ENCODE peak calls at places on chromosome 12, in four cellular contexts. P is mammary epithelial cell, L is MM.1S, G is AG09309. H is an unnamed sample.

GRCh38 chr12:25249951-25250738 is 584 bp downstream of the KRAS start:
- DNase-seq in P (no peak), L (peak), G (no peak), H (peak)

GRCh38 chr12:75366629-75367028 is 24.3 kb upstream of the GLIPR1L2 start:
- DNase-seq in P (no peak), L (no peak), G (no peak), H (no peak)

GRCh38 chr12:82383930-82384513 is 25.7 kb downstream of the METTL25 start:
- DNase-seq in P (peak), L (no peak), G (no peak), H (no peak)

GRCh38 chr12:106681210-106681609 is 93.3 kb upstream of the RIC8B start:
- DNase-seq in P (no peak), L (no peak), G (no peak), H (no peak)

GRCh38 chr12:28550757-28551381 is 360.6 kb downstream of the CCDC91 start:
- DNase-seq in P (peak), L (no peak), G (peak), H (no peak)

GRCh38 chr12:24379493-24379892 is 430.0 kb upstream of the SOX5 start:
- DNase-seq in P (no peak), L (no peak), G (no peak), H (no peak)

GRCh38 chr12:123715151-123715676 is 3.1 kb downstream of the ATP6V0A2 start:
- DNase-seq in P (no peak), L (no peak), G (no peak), H (no peak)

GRCh38 chr12:6285063-6285477 is 25.4 kb upstream of the PLEKHG6 start:
- DNase-seq in P (peak), L (peak), G (peak), H (no peak)

GRCh38 chr12:132570635-132571034 is 39.7 kb downstream of the LRCOL1 start:
- DNase-seq in P (no peak), L (no peak), G (no peak), H (no peak)

GRCh38 chr12:65308601-65309071 is 30.2 kb downstream of the MSRB3 start:
- DNase-seq in P (peak), L (no peak), G (peak), H (no peak)

GRCh38 chr12:89353823-89354629 is 1.7 kb upstream of the DUSP6 start:
- DNase-seq in P (peak), L (peak), G (no peak), H (peak)

GRCh38 chr12:89357297-89357730 is 5.0 kb upstream of the DUSP6 start:
- DNase-seq in P (no peak), L (no peak), G (no peak), H (no peak)

GRCh38 chr12:89356069-89356665 is 3.9 kb upstream of the DUSP6 start:
- DNase-seq in P (no peak), L (no peak), G (no peak), H (no peak)

GRCh38 chr12:89354630-89354931 is 2.3 kb upstream of the DUSP6 start:
- DNase-seq in P (no peak), L (peak), G (no peak), H (no peak)

GRCh38 chr12:89355243-89356068 is 3.2 kb upstream of the DUSP6 start:
- DNase-seq in P (peak), L (no peak), G (no peak), H (no peak)
- TF ChIP-seq CTCF in P (peak), L (peak), G (no peak), H (no peak)

GRCh38 chr12:1103051-1103450 is 112.0 kb downstream of the ERC1 start:
- DNase-seq in P (no peak), L (no peak), G (no peak), H (no peak)
- TF ChIP-seq CTCF in P (no peak), L (no peak), G (no peak), H (no peak)

GRCh38 chr12:98955284-98955683 is 310.2 kb downstream of the APAF1 start:
- DNase-seq in P (peak), L (peak), G (no peak), H (no peak)
- TF ChIP-seq CTCF in P (peak), L (peak), G (peak), H (peak)

GRCh38 chr12:115785548-115785947 is 491.9 kb downstream of the MED13L start:
- DNase-seq in P (no peak), L (no peak), G (no peak), H (no peak)

GRCh38 chr12:115790526-115790925 is 487.0 kb downstream of the MED13L start:
- DNase-seq in P (no peak), L (no peak), G (no peak), H (no peak)

GRCh38 chr12:115794659-115795081 is 482.8 kb downstream of the MED13L start:
- DNase-seq in P (no peak), L (no peak), G (no peak), H (no peak)

DNA sequence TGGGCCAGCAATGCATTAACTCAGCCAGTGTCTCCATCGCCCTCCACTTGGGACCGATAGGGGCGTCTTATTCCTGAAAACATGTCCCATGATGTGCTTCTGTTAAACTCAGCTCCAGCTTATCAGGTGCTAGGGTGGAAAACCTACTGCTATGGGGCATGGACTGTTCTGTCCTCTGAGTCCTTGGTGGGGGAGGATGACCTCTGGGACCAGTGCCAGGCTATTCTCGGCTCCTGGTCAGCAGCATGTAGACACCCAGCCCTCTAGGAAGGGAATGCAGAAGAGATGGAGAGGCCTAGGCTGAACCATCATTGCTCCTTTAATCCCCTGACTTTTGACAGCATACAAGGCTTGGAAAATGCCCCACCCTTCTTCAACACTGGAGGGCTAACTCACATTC is 486.2 kb downstream of the MED13L start:
- DNase-seq in P (no peak), L (no peak), G (no peak), H (no peak)
- TF ChIP-seq CTCF in P (no peak), L (no peak), G (no peak), H (no peak)

GRCh38 chr12:124765571-124766489 is 97.8 kb downstream of the SCARB1 start:
- DNase-seq in P (no peak), L (no peak), G (no peak), H (no peak)

GRCh38 chr12:124763594-124763979 is 100.1 kb downstream of the SCARB1 start:
- DNase-seq in P (no peak), L (no peak), G (no peak), H (no peak)

GRCh38 chr12:124762791-124763593 is 100.7 kb downstream of the SCARB1 start:
- DNase-seq in P (peak), L (no peak), G (no peak), H (no peak)

GRCh38 chr12:124764870-124765570 is 98.6 kb downstream of the SCARB1 start:
- DNase-seq in P (peak), L (no peak), G (peak), H (no peak)

DNA sequence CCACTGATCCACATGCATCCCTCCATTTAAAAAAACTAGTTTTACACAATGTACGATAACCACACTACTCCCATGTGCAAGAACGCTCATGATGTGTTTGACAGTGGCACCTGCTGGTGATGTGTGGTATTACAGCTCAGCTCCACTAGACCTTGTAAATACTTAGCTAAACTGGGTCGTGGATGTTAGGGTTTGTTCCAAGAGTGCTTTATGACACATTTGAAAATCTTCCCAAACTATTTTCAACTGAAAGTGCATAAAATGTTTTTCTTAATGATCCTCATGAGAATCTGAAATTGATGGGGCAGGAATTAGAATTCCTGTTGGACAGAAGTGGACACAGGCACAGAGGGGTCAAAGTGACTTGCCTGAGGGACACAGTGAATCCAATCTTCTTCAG is 99.2 kb downstream of the SCARB1 start:
- DNase-seq in P (peak), L (peak), G (peak), H (no peak)
- TF ChIP-seq CTCF in P (peak), L (peak), G (peak), H (peak)

GRCh38 chr12:54021432-54022013 is 6.7 kb upstream of the HOXC6 start:
- DNase-seq in P (peak), L (no peak), G (no peak), H (no peak)
- TF ChIP-seq CTCF in P (peak), L (peak), G (no peak), H (no peak)

GRCh38 chr12:57887631-57888406 is 41.3 kb upstream of the CTDSP2 start:
- DNase-seq in P (peak), L (no peak), G (no peak), H (no peak)
- TF ChIP-seq CTCF in P (no peak), L (no peak), G (no peak), H (no peak)

GRCh38 chr12:1830401-1830845 is 10.1 kb downstream of the LRTM2 start:
- DNase-seq in P (no peak), L (no peak), G (no peak), H (peak)
- TF ChIP-seq CTCF in P (no peak), L (no peak), G (no peak), H (no peak)

GRCh38 chr12:22626429-22626828 is 1.5 kb downstream of the ETNK1 start:
- DNase-seq in P (peak), L (peak), G (no peak), H (no peak)

GRCh38 chr12:22624573-22624907 is 431 bp upstream of the ETNK1 start:
- DNase-seq in P (no peak), L (no peak), G (no peak), H (no peak)

GRCh38 chr12:22627351-22627750 is 2.4 kb downstream of the ETNK1 start:
- DNase-seq in P (peak), L (no peak), G (no peak), H (no peak)

GRCh38 chr12:22625671-22626251 is 790 bp downstream of the ETNK1 start:
- DNase-seq in P (peak), L (peak), G (no peak), H (peak)

DNA sequence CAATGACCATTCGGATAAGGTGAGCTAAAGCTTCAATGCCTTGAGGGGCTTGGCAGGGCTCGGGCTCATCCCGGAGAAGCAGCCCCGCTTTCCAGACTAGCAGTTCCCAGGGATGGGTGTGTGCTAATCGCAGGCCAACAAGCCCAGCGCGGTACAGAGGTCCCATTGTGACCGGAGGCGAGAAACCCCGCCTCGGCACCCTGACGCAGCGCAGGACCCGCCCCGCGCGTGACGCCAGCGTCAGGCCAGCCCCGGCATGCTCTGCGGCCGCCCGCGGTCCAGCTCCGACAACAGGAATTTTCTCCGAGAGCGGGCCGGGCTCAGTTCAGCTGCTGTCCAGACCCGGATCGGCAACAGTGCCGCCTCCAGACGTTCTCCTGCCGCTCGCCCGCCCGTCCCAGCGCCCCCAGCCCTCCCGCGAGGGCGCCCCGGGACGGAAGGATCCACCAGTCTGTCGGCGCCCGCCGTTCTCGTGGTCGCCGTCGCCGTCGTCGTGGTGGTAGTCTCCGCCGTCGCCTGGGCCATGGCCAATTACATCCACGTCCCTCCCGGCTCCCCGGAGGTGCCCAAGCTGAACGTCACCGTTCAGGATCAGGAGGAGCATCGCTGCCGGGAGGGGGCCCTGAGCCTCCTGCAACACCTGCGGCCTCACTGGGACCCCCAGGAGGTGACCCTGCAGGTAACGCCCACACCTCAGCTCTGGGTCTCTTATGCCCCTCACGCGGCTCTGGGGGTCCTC is at the start of gene ETNK1:
- DNase-seq in P (peak), L (peak), G (peak), H (peak)
- TF ChIP-seq CTCF in P (no peak), L (no peak), G (no peak), H (no peak)

H was measured in CD14-positive monocyte.